ENCODE peak calls at places on chromosomes 1 and 21, in seven cellular contexts. B is kidney, V is breast epithelium, F is esophagus squamous epithelium, J is neural progenitor cell, K is Peyer's patch, O is HFF-Myc. M is an unnamed sample.

GRCh38 chr1:178946855-178947687 is 76.2 kb upstream of the ANGPTL1 start:
- DNase-seq in B (no peak), V (no peak), F (no peak), J (no peak), K (no peak), O (no peak), M (no peak)

GRCh38 chr1:29452463-29453230 is 216.3 kb downstream of the PTPRU start:
- DNase-seq in B (no peak), V (peak), F (no peak), J (no peak), K (no peak), O (no peak), M (no peak)

GRCh38 chr1:47710075-47711071 is 272.5 kb downstream of the FOXD2 start:
- DNase-seq in B (peak), V (peak), F (no peak), J (peak), K (peak), O (no peak), M (peak)

GRCh38 chr1:56137090-56137489 is 442.3 kb downstream of the PLPP3 start:
- DNase-seq in B (no peak), V (no peak), F (no peak), J (no peak), K (no peak), O (no peak), M (no peak)

GRCh38 chr21:41316200-41316599 is 401 bp upstream of the FAM3B start:
- DNase-seq in B (no peak), V (no peak), F (no peak), J (no peak), K (no peak), O (no peak), M (no peak)

GRCh38 chr1:22556391-22557104 is 6.7 kb upstream of the EPHA8 start:
- DNase-seq in B (no peak), V (no peak), F (no peak), J (peak), K (no peak), O (no peak), M (no peak)

GRCh38 chr1:115112496-115113375 is 23.4 kb upstream of the TSPAN2 start:
- DNase-seq in B (no peak), V (peak), F (no peak), J (peak), K (no peak), O (no peak), M (peak)

GRCh38 chr1:241356519-241357365 is at the start of gene RGS7:
- DNase-seq in B (peak), V (peak), F (no peak), J (peak), K (no peak), O (no peak), M (peak)

GRCh38 chr1:203359010-203359571 is 8.2 kb upstream of the FMOD start:
- DNase-seq in B (no peak), V (no peak), F (no peak), J (no peak), K (no peak), O (no peak), M (no peak)

GRCh38 chr1:199029855-199030254 is 391.0 kb downstream of the PTPRC start:
- DNase-seq in B (no peak), V (no peak), F (no peak), J (no peak), K (no peak), O (no peak), M (no peak)

GRCh38 chr1:228463559-228464455 is 23.4 kb upstream of the RNF187 start:
- DNase-seq in B (peak), V (no peak), F (no peak), J (peak), K (peak), O (no peak), M (peak)

GRCh38 chr1:159829822-159830455 is 3.3 kb downstream of the SLAMF8 start:
- DNase-seq in B (peak), V (no peak), F (no peak), J (no peak), K (no peak), O (no peak), M (no peak)

GRCh38 chr21:38086580-38086979 is 170.2 kb upstream of the KCNJ15 start:
- DNase-seq in B (no peak), V (no peak), F (no peak), J (no peak), K (no peak), O (no peak), M (no peak)

GRCh38 chr1:70503358-70503757 is 92.3 kb downstream of the CTH start:
- DNase-seq in B (no peak), V (no peak), F (no peak), J (no peak), K (no peak), O (peak), M (no peak)

GRCh38 chr1:230283678-230284077 is 142.5 kb downstream of the PGBD5 start:
- DNase-seq in B (no peak), V (peak), F (no peak), J (no peak), K (no peak), O (no peak), M (no peak)

GRCh38 chr1:69947837-69948236 is 257.5 kb downstream of the LRRC40 start:
- DNase-seq in B (no peak), V (no peak), F (no peak), J (no peak), K (no peak), O (no peak), M (no peak)

GRCh38 chr1:152745289-152745704 is 12.5 kb upstream of the KPRP start:
- DNase-seq in B (no peak), V (no peak), F (no peak), J (no peak), K (no peak), O (no peak), M (no peak)

GRCh38 chr1:152747831-152748230 is 10.0 kb upstream of the KPRP start:
- DNase-seq in B (no peak), V (no peak), F (no peak), J (no peak), K (no peak), O (no peak), M (no peak)

GRCh38 chr1:152741656-152742055 is 16.2 kb upstream of the KPRP start:
- DNase-seq in B (no peak), V (no peak), F (no peak), J (no peak), K (no peak), O (no peak), M (no peak)

GRCh38 chr1:152743371-152744145 is 14.3 kb upstream of the KPRP start:
- DNase-seq in B (no peak), V (no peak), F (no peak), J (no peak), K (no peak), O (no peak), M (no peak)

GRCh38 chr1:152745765-152746444 is 11.9 kb upstream of the KPRP start:
- DNase-seq in B (no peak), V (no peak), F (no peak), J (no peak), K (no peak), O (no peak), M (no peak)
- TF ChIP-seq CTCF in B (no peak), V (no peak), F (no peak), J (no peak), K (no peak), O (no peak), M (no peak)

GRCh38 chr1:11648039-11648438 is 6.2 kb downstream of the FBXO2 start:
- DNase-seq in B (no peak), V (no peak), F (no peak), J (no peak), K (no peak), O (no peak), M (no peak)

GRCh38 chr1:11647333-11647732 is 6.9 kb downstream of the FBXO2 start:
- DNase-seq in B (no peak), V (no peak), F (no peak), J (no peak), K (no peak), O (no peak), M (no peak)

GRCh38 chr1:11649624-11650330 is 4.5 kb downstream of the FBXO2 start:
- DNase-seq in B (peak), V (no peak), F (no peak), J (no peak), K (no peak), O (no peak), M (no peak)

GRCh38 chr1:11649237-11649623 is 5.0 kb downstream of the FBXO2 start:
- DNase-seq in B (no peak), V (no peak), F (no peak), J (no peak), K (no peak), O (no peak), M (no peak)

GRCh38 chr1:11648732-11649158 is 5.5 kb downstream of the FBXO2 start:
- DNase-seq in B (no peak), V (no peak), F (no peak), J (peak), K (peak), O (no peak), M (no peak)
- TF ChIP-seq CTCF in B (no peak), V (no peak), F (no peak), J (no peak), K (no peak), O (no peak), M (no peak)

DNA sequence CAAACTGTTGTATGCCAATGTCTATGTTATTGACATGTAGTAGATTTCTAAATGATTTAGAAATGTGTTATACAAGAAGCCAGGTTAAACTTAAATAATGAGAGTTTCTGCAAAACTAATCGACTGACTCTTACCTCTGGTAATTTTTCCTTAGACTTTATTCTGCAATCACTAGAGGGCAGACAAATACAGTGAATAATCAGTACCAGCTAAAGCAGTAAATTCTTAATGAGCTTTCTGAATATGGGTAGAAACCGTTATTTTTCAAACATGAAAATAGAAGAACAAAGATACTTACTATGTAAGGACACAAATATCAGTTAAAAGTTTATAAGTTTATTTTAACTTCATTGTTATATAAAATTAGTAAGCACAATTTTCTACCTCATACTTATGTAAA is 97.9 kb upstream of the RGS1 start:
- DNase-seq in B (no peak), V (no peak), F (no peak), J (no peak), K (no peak), O (no peak), M (no peak)
- TF ChIP-seq CTCF in B (peak), V (peak), F (peak), J (peak), K (peak), O (peak), M (peak)

GRCh38 chr1:16927256-16927655 is 5.5 kb downstream of the CROCC start:
- DNase-seq in B (no peak), V (no peak), F (no peak), J (no peak), K (no peak), O (no peak), M (no peak)

GRCh38 chr1:16926491-16927195 is 4.9 kb downstream of the CROCC start:
- DNase-seq in B (peak), V (no peak), F (no peak), J (peak), K (no peak), O (no peak), M (peak)

GRCh38 chr1:16924216-16924918 is 2.6 kb downstream of the CROCC start:
- DNase-seq in B (peak), V (no peak), F (no peak), J (no peak), K (no peak), O (no peak), M (no peak)

GRCh38 chr1:16924919-16925477 is 3.3 kb downstream of the CROCC start:
- DNase-seq in B (peak), V (no peak), F (no peak), J (no peak), K (no peak), O (no peak), M (no peak)

GRCh38 chr1:16925635-16926490 is 4.1 kb downstream of the CROCC start:
- DNase-seq in B (peak), V (no peak), F (no peak), J (no peak), K (no peak), O (no peak), M (no peak)
- TF ChIP-seq CTCF in B (no peak), V (peak), F (no peak), J (no peak), K (no peak), O (no peak), M (no peak)

GRCh38 chr1:38486115-38486514 is 373.5 kb downstream of the RRAGC start:
- DNase-seq in B (no peak), V (no peak), F (no peak), J (peak), K (no peak), O (no peak), M (no peak)

GRCh38 chr1:38488162-38488898 is 371.2 kb downstream of the RRAGC start:
- DNase-seq in B (no peak), V (no peak), F (no peak), J (no peak), K (no peak), O (no peak), M (no peak)

GRCh38 chr1:38487398-38487797 is 372.2 kb downstream of the RRAGC start:
- DNase-seq in B (no peak), V (no peak), F (no peak), J (no peak), K (no peak), O (no peak), M (no peak)

GRCh38 chr1:38489844-38490270 is 369.7 kb downstream of the RRAGC start:
- DNase-seq in B (no peak), V (no peak), F (no peak), J (peak), K (no peak), O (peak), M (peak)
- TF ChIP-seq CTCF in B (peak), V (no peak), F (peak), J (peak), K (no peak), O (peak), M (peak)

M was measured in neural crest cell.